ENCODE peak calls at places on chromosome 16, in four cellular contexts. Y is transverse colon, Z is A549, T is mammary epithelial cell. P is an unnamed sample.

GRCh38 chr16:17082126-17082882 is 388.5 kb downstream of the XYLT1 start:
- DNase-seq in Y (no peak), Z (no peak), T (no peak), P (no peak)

GRCh38 chr16:88790312-88791150 is 5.5 kb upstream of the PIEZO1 start:
- DNase-seq in Y (peak), Z (no peak), T (no peak), P (no peak)

GRCh38 chr16:23835390-23836077 is at the start of gene PRKCB:
- DNase-seq in Y (peak), Z (peak), T (peak), P (peak)

GRCh38 chr16:4544483-4544882 is 5.9 kb upstream of the CDIP1 start:
- DNase-seq in Y (no peak), Z (no peak), T (no peak), P (no peak)

GRCh38 chr16:68704232-68704867 is 32.7 kb upstream of the CDH1 start:
- DNase-seq in Y (peak), Z (peak), T (peak), P (peak)

GRCh38 chr16:88878967-88879787 is 12.7 kb upstream of the PABPN1L start:
- DNase-seq in Y (no peak), Z (no peak), T (peak), P (no peak)

GRCh38 chr16:14401839-14402115 is 228.3 kb downstream of the PARN start:
- DNase-seq in Y (no peak), Z (peak), T (no peak), P (no peak)

GRCh38 chr16:57725976-57726375 is 9.6 kb upstream of the KATNB1 start:
- DNase-seq in Y (no peak), Z (no peak), T (no peak), P (no peak)

GRCh38 chr16:54936086-54936978 is 5.7 kb downstream of the IRX5 start:
- DNase-seq in Y (no peak), Z (no peak), T (peak), P (no peak)

GRCh38 chr16:53053967-53054669 is 673 bp upstream of the CHD9 start:
- DNase-seq in Y (peak), Z (peak), T (no peak), P (peak)

GRCh38 chr16:15976225-15976812 is 26.9 kb downstream of the ABCC1 start:
- DNase-seq in Y (no peak), Z (no peak), T (no peak), P (no peak)

GRCh38 chr16:4344659-4345438 is 6.3 kb downstream of the PAM16 start:
- DNase-seq in Y (no peak), Z (peak), T (no peak), P (no peak)

GRCh38 chr16:69049146-69049545 is 56.3 kb upstream of the HAS3 start:
- DNase-seq in Y (no peak), Z (no peak), T (peak), P (peak)

GRCh38 chr16:20073203-20074088 is at the start of gene GPR139:
- DNase-seq in Y (no peak), Z (no peak), T (no peak), P (no peak)

GRCh38 chr16:70378869-70379493 is 32.3 kb downstream of the DDX19A start:
- DNase-seq in Y (no peak), Z (no peak), T (no peak), P (no peak)

GRCh38 chr16:58032710-58033293 is 7.2 kb downstream of the MMP15 start:
- DNase-seq in Y (no peak), Z (no peak), T (no peak), P (no peak)

GRCh38 chr16:58582971-58583765 is 46.5 kb downstream of the CNOT1 start:
- DNase-seq in Y (no peak), Z (no peak), T (no peak), P (peak)

GRCh38 chr16:17638134-17638533 is 167.4 kb upstream of the XYLT1 start:
- DNase-seq in Y (no peak), Z (no peak), T (no peak), P (no peak)

GRCh38 chr16:30524575-30525571 is 1.5 kb downstream of the ZNF768 start:
- DNase-seq in Y (no peak), Z (no peak), T (no peak), P (no peak)

GRCh38 chr16:30615358-30616076 is 5.3 kb upstream of the ZNF689 start:
- DNase-seq in Y (peak), Z (peak), T (no peak), P (peak)

GRCh38 chr16:89805136-89805905 is 11.1 kb downstream of the FANCA start:
- DNase-seq in Y (no peak), Z (no peak), T (no peak), P (no peak)

GRCh38 chr16:17417740-17418139 is 53.0 kb downstream of the XYLT1 start:
- DNase-seq in Y (peak), Z (no peak), T (no peak), P (no peak)

GRCh38 chr16:87431926-87432325 is 39.8 kb downstream of the MAP1LC3B start:
- DNase-seq in Y (no peak), Z (no peak), T (peak), P (peak)

GRCh38 chr16:14020141-14020540 is 51.0 kb upstream of the MRTFB start:
- DNase-seq in Y (no peak), Z (peak), T (no peak), P (no peak)

GRCh38 chr16:22206847-22207714 is 1.0 kb downstream of the EEF2K start:
- DNase-seq in Y (peak), Z (peak), T (peak), P (no peak)

GRCh38 chr16:58116046-58116445 is 13.1 kb downstream of the CFAP20 start:
- DNase-seq in Y (no peak), Z (no peak), T (no peak), P (no peak)

GRCh38 chr16:27080870-27081269 is 14.1 kb downstream of the C16orf82 start:
- DNase-seq in Y (no peak), Z (peak), T (no peak), P (peak)

GRCh38 chr16:81779540-81780320 is 639 bp downstream of the PLCG2 start:
- DNase-seq in Y (peak), Z (peak), T (no peak), P (no peak)

GRCh38 chr16:83768976-83769375 is 38.8 kb upstream of the HSBP1 start:
- DNase-seq in Y (no peak), Z (no peak), T (no peak), P (no peak)

GRCh38 chr16:72598696-72599095 is 426.7 kb upstream of the PMFBP1 start:
- DNase-seq in Y (no peak), Z (no peak), T (no peak), P (no peak)

GRCh38 chr16:1134776-1135458 is 18.0 kb upstream of the CACNA1H start:
- DNase-seq in Y (no peak), Z (no peak), T (no peak), P (no peak)

GRCh38 chr16:24046442-24046841 is 209.7 kb upstream of the CACNG3 start:
- DNase-seq in Y (no peak), Z (no peak), T (no peak), P (no peak)

GRCh38 chr16:86975445-86975844 is 341.7 kb downstream of the C16orf95 start:
- DNase-seq in Y (no peak), Z (peak), T (peak), P (peak)

GRCh38 chr16:88907768-88908167 is 41.3 kb upstream of the PABPN1L start:
- DNase-seq in Y (no peak), Z (peak), T (peak), P (peak)

GRCh38 chr16:85650864-85651811 is 37.6 kb downstream of the GINS2 start:
- DNase-seq in Y (no peak), Z (no peak), T (no peak), P (no peak)
- H3K27ac ChIP-seq in Y (peak), Z (peak), T (no peak), P (no peak)

GRCh38 chr16:67291461-67291860 is 12.1 kb downstream of the PLEKHG4 start:
- DNase-seq in Y (no peak), Z (no peak), T (no peak), P (no peak)

GRCh38 chr16:67296422-67296821 is 17.1 kb downstream of the PLEKHG4 start:
- DNase-seq in Y (no peak), Z (no peak), T (peak), P (peak)

GRCh38 chr16:67298277-67298676 is 18.9 kb downstream of the PLEKHG4 start:
- DNase-seq in Y (no peak), Z (no peak), T (no peak), P (no peak)

GRCh38 chr16:67294171-67294757 is 14.9 kb downstream of the PLEKHG4 start:
- DNase-seq in Y (no peak), Z (no peak), T (no peak), P (no peak)

DNA sequence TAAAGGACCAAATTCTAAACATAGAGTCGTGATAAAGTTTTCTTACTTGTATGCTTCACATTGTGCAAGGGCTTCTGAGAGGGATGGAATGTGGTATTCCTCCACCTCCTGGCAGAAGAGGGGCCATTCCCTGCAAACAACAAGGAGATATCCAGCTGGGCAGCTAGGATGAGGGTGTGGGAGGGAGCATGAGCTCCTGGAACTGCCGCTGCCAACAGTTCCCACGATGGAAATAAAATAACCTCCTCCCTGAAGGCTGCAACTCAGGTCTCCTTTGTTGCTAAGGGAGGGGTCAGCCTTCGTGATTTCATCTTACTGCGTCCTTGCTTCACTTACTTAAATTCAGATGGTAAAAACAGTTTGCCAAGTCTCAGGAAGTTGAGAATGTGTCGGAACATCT is 15.6 kb downstream of the PLEKHG4 start:
- DNase-seq in Y (no peak), Z (no peak), T (no peak), P (no peak)
- TF ChIP-seq CTCF in Y (no peak), Z (no peak), T (no peak), P (no peak)

GRCh38 chr16:79415983-79416641 is 184.4 kb downstream of the MAF start:
- DNase-seq in Y (no peak), Z (no peak), T (no peak), P (no peak)
- H3K27ac ChIP-seq in Y (no peak), Z (no peak), T (no peak), P (no peak)

GRCh38 chr16:49755291-49755611 is 100.7 kb downstream of the ZNF423 start:
- DNase-seq in Y (no peak), Z (peak), T (no peak), P (peak)
- TF ChIP-seq CTCF in Y (peak), Z (peak), T (no peak), P (peak)

P was measured in brain microvascular endothelial cell.